ENCODE peak calls at places on chromosomes 6 and 20, in seven cellular contexts. T, O, G, C, P, E and D are unnamed samples.

GRCh38 chr20:51985013-51985415 is 182.7 kb upstream of the SALL4 start:
- DNase-seq in T (no peak), O (no peak), G (no peak), C (no peak), P (no peak), E (peak), D (peak)

GRCh38 chr20:6395695-6396094 is 272.9 kb upstream of the FERMT1 start:
- DNase-seq in T (no peak), O (no peak), G (no peak), C (no peak), P (no peak), E (no peak), D (no peak)

GRCh38 chr6:82645536-82646230 is 282.1 kb downstream of the TPBG start:
- DNase-seq in T (no peak), O (no peak), G (no peak), C (no peak), P (no peak), E (no peak), D (no peak)

GRCh38 chr20:32436968-32437367 is 78.8 kb downstream of the ASXL1 start:
- DNase-seq in T (no peak), O (no peak), G (no peak), C (no peak), P (no peak), E (peak), D (no peak)

GRCh38 chr6:49225471-49225870 is 237.6 kb downstream of the MMUT start:
- DNase-seq in T (no peak), O (no peak), G (no peak), C (no peak), P (no peak), E (no peak), D (no peak)

GRCh38 chr6:89081423-89082322 is 1.1 kb downstream of the PNRC1 start:
- DNase-seq in T (peak), O (peak), G (peak), C (peak), P (peak), E (peak), D (peak)

GRCh38 chr6:142740449-142740848 is 204.5 kb downstream of the HIVEP2 start:
- DNase-seq in T (no peak), O (no peak), G (no peak), C (no peak), P (no peak), E (no peak), D (peak)

GRCh38 chr20:34952676-34953075 is 2.9 kb downstream of the GSS start:
- DNase-seq in T (no peak), O (no peak), G (no peak), C (no peak), P (no peak), E (no peak), D (no peak)

GRCh38 chr6:142011775-142012174 is 121.0 kb upstream of the GJE1 start:
- DNase-seq in T (no peak), O (no peak), G (no peak), C (no peak), P (no peak), E (no peak), D (no peak)

GRCh38 chr20:24572140-24572539 is 102.7 kb downstream of the SYNDIG1 start:
- DNase-seq in T (no peak), O (no peak), G (no peak), C (no peak), P (no peak), E (no peak), D (no peak)

GRCh38 chr20:15100506-15101160 is 763.2 kb upstream of the FLRT3 start:
- DNase-seq in T (no peak), O (no peak), G (no peak), C (no peak), P (no peak), E (no peak), D (no peak)

GRCh38 chr6:101537917-101538316 is 144.4 kb downstream of the GRIK2 start:
- DNase-seq in T (no peak), O (no peak), G (no peak), C (no peak), P (no peak), E (no peak), D (no peak)

GRCh38 chr6:117167520-117168271 is 97.7 kb upstream of the VGLL2 start:
- DNase-seq in T (no peak), O (no peak), G (peak), C (no peak), P (no peak), E (peak), D (peak)

GRCh38 chr6:78593898-78594666 is 273.3 kb upstream of the IRAK1BP1 start:
- DNase-seq in T (no peak), O (no peak), G (no peak), C (no peak), P (no peak), E (no peak), D (no peak)

GRCh38 chr20:58174708-58175287 is 53.7 kb downstream of the ANKRD60 start:
- DNase-seq in T (no peak), O (peak), G (no peak), C (peak), P (no peak), E (no peak), D (no peak)

DNA sequence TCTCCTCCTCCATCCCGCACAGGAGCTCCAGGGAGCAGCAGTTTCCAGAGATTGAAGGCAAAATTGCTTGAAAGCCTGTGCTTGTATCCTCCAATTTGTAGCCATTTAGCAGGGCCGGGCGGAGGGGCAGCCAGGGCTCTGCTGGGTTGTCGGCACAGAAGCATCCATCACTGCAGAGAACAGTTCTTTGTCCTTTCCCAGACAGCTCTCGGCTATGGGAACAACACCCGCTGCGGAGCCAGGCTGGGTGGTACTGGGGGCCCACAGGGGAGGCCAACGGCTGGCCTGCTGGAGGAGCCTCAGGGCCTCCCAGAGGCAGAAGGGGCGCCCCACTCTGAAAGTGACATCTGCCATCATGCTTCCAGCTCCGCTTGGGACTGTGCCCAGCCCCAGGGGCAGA is 7.8 kb downstream of the HRH3 start:
- DNase-seq in T (no peak), O (no peak), G (no peak), C (peak), P (no peak), E (no peak), D (no peak)
- H3K4me3 ChIP-seq in T (no peak), O (no peak), G (no peak), C (no peak), P (no peak), E (no peak), D (no peak)

GRCh38 chr6:108568101-108568500 is 7.4 kb downstream of the FOXO3 start:
- DNase-seq in T (no peak), O (no peak), G (no peak), C (no peak), P (no peak), E (no peak), D (no peak)

GRCh38 chr6:108566406-108566805 is 5.7 kb downstream of the FOXO3 start:
- DNase-seq in T (no peak), O (no peak), G (peak), C (no peak), P (no peak), E (no peak), D (no peak)

GRCh38 chr6:108574457-108575149 is 13.9 kb downstream of the FOXO3 start:
- DNase-seq in T (no peak), O (no peak), G (peak), C (no peak), P (no peak), E (no peak), D (no peak)

GRCh38 chr6:108565893-108566292 is 5.2 kb downstream of the FOXO3 start:
- DNase-seq in T (peak), O (no peak), G (peak), C (no peak), P (peak), E (no peak), D (no peak)

DNA sequence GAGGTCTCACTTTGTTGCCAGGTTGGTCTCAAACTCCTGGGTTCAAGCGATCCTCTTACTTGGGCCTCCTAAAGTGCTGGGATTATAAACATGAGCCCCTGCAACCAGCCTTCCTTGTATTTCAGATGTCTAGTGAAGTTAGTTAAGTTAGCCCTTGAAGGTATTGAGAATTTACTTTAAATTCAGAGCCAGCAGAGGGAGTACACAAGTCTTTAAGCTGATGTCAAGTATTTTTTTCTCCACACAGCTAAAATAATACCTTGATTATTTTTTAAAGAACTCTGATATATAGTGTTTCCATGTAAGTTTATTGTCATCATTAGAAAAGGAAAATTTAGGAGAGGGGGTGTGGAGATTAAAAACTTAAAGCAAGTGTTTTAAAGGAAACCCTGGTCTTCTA is 9.8 kb downstream of the FOXO3 start:
- DNase-seq in T (peak), O (no peak), G (no peak), C (no peak), P (no peak), E (no peak), D (no peak)
- TF ChIP-seq CTCF in T (no peak), O (no peak), G (peak), C (no peak), P (peak), E (peak), D (no peak)

GRCh38 chr6:158758941-158759479 is 60.2 kb downstream of the EZR start:
- DNase-seq in T (no peak), O (no peak), G (no peak), C (no peak), P (no peak), E (no peak), D (no peak)

GRCh38 chr6:158762787-158763439 is 56.3 kb downstream of the EZR start:
- DNase-seq in T (no peak), O (no peak), G (no peak), C (no peak), P (no peak), E (no peak), D (no peak)

GRCh38 chr6:158761746-158762145 is 57.4 kb downstream of the EZR start:
- DNase-seq in T (no peak), O (no peak), G (no peak), C (no peak), P (no peak), E (no peak), D (no peak)

GRCh38 chr6:158759966-158760617 is 59.1 kb downstream of the EZR start:
- DNase-seq in T (no peak), O (no peak), G (no peak), C (no peak), P (no peak), E (no peak), D (no peak)

GRCh38 chr6:158760618-158761250 is 58.4 kb downstream of the EZR start:
- DNase-seq in T (no peak), O (no peak), G (no peak), C (no peak), P (no peak), E (no peak), D (no peak)
- H3K4me3 ChIP-seq in T (no peak), O (no peak), G (no peak), C (no peak), P (no peak), E (no peak), D (no peak)

GRCh38 chr20:17281478-17281877 is 54.6 kb downstream of the PCSK2 start:
- DNase-seq in T (peak), O (no peak), G (peak), C (no peak), P (no peak), E (no peak), D (no peak)
- TF ChIP-seq CTCF in T (peak), O (peak), G (peak), C (no peak), P (peak), E (peak), D (peak)

GRCh38 chr6:24357336-24358218 is at the start of gene DCDC2:
- DNase-seq in T (peak), O (peak), G (peak), C (no peak), P (peak), E (peak), D (no peak)
- H3K4me3 ChIP-seq in T (no peak), O (peak), G (peak), C (peak), P (peak), E (no peak), D (no peak)

GRCh38 chr6:118800394-118801071 is 93.4 kb upstream of the ASF1A start:
- DNase-seq in T (peak), O (peak), G (peak), C (peak), P (peak), E (no peak), D (peak)
- TF ChIP-seq CTCF in T (peak), O (peak), G (peak), C (peak), P (peak), E (peak), D (peak)

GRCh38 chr6:33321227-33321626 is 3.7 kb upstream of the ZBTB22 start:
- DNase-seq in T (no peak), O (no peak), G (no peak), C (no peak), P (no peak), E (no peak), D (no peak)
- H3K4me3 ChIP-seq in T (peak), O (peak), G (no peak), C (peak), P (peak), E (no peak), D (peak)

DNA sequence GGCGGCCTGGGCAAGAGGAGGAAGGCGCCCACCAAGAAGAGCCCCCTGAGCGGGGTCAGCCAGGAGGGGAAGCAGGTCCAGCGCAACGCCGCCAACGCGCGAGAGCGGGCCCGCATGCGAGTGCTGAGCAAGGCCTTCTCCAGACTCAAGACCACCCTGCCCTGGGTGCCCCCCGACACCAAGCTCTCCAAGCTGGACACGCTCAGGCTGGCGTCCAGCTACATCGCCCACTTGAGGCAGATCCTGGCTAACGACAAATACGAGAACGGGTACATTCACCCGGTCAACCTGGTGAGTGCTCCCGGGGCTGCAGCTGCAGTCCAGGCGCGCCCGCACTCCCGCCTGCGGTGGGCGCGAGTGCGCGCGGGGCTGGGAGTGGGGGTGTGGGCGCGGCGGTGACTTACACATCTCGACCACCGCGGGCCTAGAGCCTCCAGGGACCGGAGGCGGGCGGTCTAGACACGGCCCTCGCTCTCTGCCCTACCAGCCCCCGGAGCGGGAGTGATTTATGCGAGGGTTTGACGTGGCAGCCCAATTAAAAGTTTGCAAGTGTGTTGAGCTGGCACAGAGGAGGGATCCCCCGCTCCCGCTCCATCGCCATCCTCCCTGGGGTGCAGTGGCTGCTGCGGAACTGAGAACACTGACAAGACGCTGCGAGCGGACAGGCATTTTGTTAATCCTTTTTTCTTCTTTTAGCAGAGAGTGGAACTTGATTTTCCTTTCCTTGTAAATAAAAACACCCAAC is 816 bp downstream of the TCF21 start:
- DNase-seq in T (no peak), O (peak), G (no peak), C (peak), P (no peak), E (no peak), D (no peak)
- TF ChIP-seq CTCF in T (no peak), O (no peak), G (no peak), C (no peak), P (no peak), E (no peak), D (no peak)

DNA sequence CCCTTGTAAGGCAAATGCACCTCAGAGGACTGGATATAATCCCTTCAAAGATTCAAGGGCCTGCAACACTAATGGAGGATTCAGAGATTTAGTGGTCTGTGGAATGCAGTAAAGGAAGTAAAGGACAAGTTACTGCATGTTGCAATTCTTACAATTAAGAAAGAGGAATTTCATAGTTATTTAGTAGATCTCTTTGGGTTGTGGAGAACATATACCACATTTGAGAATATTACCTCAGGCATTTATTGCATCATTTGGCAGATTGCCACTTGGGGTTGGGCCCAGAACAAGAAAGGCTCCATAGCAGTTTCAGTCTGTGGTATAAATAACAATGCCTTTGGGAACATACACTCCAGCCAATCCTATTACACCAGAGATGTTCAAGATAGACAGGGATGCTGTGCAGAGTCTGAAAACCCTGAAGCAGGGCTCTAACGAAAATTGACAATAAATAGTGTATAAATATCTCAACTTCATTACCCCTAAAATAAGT is 20.9 kb upstream of the EPM2A start:
- DNase-seq in T (no peak), O (no peak), G (peak), C (no peak), P (no peak), E (peak), D (peak)
- H3K4me3 ChIP-seq in T (no peak), O (no peak), G (no peak), C (no peak), P (no peak), E (no peak), D (no peak)

DNA sequence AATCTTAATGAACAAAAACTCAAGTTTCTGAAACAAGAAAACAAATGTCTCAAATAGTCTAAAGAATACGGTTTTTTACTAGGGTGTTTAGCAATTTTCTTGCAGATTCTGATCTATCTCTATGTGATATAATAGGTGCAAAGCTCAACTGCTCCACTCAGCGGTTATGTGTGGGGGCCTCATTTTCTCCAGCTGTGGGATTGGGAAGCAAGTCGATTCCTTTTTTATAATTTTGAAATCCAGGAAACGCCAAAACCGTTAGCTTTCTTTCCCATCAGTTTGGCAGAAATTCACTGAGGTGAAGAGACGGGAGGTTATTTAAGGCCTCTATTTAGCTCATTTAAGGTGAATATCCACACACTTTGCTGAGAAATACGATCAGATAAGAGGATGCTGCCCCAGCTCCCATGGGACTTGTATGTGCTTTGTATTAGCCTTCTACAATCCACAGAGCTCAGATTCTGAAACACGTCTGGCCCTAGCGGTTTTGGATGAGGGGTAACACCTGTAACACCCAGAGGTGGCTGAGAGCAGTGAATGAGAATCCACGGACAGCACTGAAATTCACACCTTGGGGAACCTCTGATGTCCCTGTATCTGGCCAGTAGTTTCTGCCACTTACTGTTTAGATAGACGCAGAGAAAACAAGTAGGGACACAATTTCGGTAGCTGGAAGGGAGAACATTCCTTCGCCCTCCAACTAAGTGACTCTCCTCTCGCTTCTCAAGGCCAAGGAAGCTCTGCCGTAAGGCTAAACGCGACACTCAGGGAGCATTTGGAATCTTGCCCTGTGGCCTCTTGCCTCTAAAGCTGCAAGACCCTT is 6.6 kb upstream of the BCAS4 start:
- DNase-seq in T (no peak), O (peak), G (peak), C (no peak), P (no peak), E (peak), D (peak)
- TF ChIP-seq CTCF in T (no peak), O (peak), G (peak), C (peak), P (no peak), E (peak), D (peak)